ENCODE peak calls at places on chromosomes 12 and 14, in six cellular contexts. B is HT1080; A is pons; N is NCI-H748 treated with DMSO at 0.1 percent for 48 hours; Y is CD4-positive, CD25-positive, alpha-beta regulatory T cell; M is stimulated activated CD4-positive, alpha-beta T cell treated with anti-CD3 and anti-CD28 coated beads, TNF-alpha, amount 100 ng/mL, for 48 hours. C is an unnamed sample.

GRCh38 chr12:20452496-20452895 is 84.2 kb downstream of the PDE3A start:
- DNase-seq in M (no peak), Y (no peak), B (no peak), N (no peak), A (no peak), C (no peak)

GRCh38 chr12:17976202-17976601 is 113.8 kb downstream of the RERGL start:
- DNase-seq in Y (no peak), N (no peak), A (no peak), M (no peak), B (peak; percentile 25), C (no peak)

GRCh38 chr14:54516709-54517108 is 7.0 kb downstream of the CGRRF1 start:
- DNase-seq in M (no peak), A (no peak), N (no peak), B (no peak), Y (no peak), C (no peak)

GRCh38 chr12:47270782-47271664 is 191.3 kb upstream of the AMIGO2 start:
- DNase-seq in M (no peak), N (no peak), A (no peak), B (peak; percentile 97), Y (no peak), C (no peak)

GRCh38 chr14:62939970-62940369 is 105.3 kb downstream of the KCNH5 start:
- DNase-seq in M (no peak), B (no peak), Y (no peak), A (no peak), N (no peak), C (peak; percentile 11)

GRCh38 chr12:55708695-55709233 is 1.1 kb upstream of the ITGA7 start:
- DNase-seq in A (no peak), Y (no peak), N (no peak), B (no peak), M (no peak), C (no peak)

GRCh38 chr12:130195776-130196175 is 33.5 kb downstream of the FZD10 start:
- DNase-seq in A (no peak), N (no peak), M (no peak), B (no peak), Y (no peak), C (no peak)

GRCh38 chr12:111841236-111841749 is 735 bp upstream of the MAPKAPK5 start:
- DNase-seq in A (no peak), N (peak; percentile 46), B (no peak), Y (no peak), M (no peak), C (no peak)